ENCODE peak calls at places on chromosome 6, in five cellular contexts. One of them, this sample, is unnamed.

GRCh38 chr6:6686748-6687601 is 98.5 kb downstream of the LY86 start:
- DNase-seq in gastrocnemius medialis: peak; percentile 91
- DNase-seq in uterus: peak; percentile 83
- DNase-seq in heart left ventricle: peak; percentile 96
- DNase-seq in adrenal gland: peak; percentile 98
- DNase-seq in this sample: peak; percentile 89

GRCh38 chr6:81752969-81753708 is 658 bp upstream of the TENT5A start:
- DNase-seq in uterus: peak; percentile 88
- DNase-seq in heart left ventricle: peak; percentile 98
- DNase-seq in gastrocnemius medialis: peak; percentile 87
- DNase-seq in adrenal gland: peak; percentile 97
- DNase-seq in this sample: peak; percentile 94

GRCh38 chr6:12585497-12585958 is 131.0 kb upstream of the PHACTR1 start:
- DNase-seq in adrenal gland: peak; percentile 69
- DNase-seq in heart left ventricle: no peak
- DNase-seq in uterus: peak; percentile 22
- DNase-seq in gastrocnemius medialis: no peak
- DNase-seq in this sample: no peak

GRCh38 chr6:36075656-36076055 is 48.0 kb downstream of the MAPK14 start:
- DNase-seq in adrenal gland: no peak
- DNase-seq in uterus: no peak
- DNase-seq in heart left ventricle: no peak
- DNase-seq in gastrocnemius medialis: no peak
- DNase-seq in this sample: no peak

GRCh38 chr6:150697515-150697914 is 97.8 kb downstream of the PLEKHG1 start:
- DNase-seq in uterus: no peak
- DNase-seq in gastrocnemius medialis: peak; percentile 42
- DNase-seq in heart left ventricle: no peak
- DNase-seq in adrenal gland: no peak
- DNase-seq in this sample: no peak

GRCh38 chr6:16154904-16155303 is 26.0 kb downstream of the MYLIP start:
- DNase-seq in adrenal gland: peak; percentile 73
- DNase-seq in gastrocnemius medialis: peak; percentile 78
- DNase-seq in uterus: no peak
- DNase-seq in heart left ventricle: peak; percentile 65
- DNase-seq in this sample: no peak

GRCh38 chr6:7124631-7125030 is 16.9 kb downstream of the RREB1 start:
- DNase-seq in heart left ventricle: no peak
- DNase-seq in gastrocnemius medialis: no peak
- DNase-seq in adrenal gland: no peak
- DNase-seq in uterus: no peak
- DNase-seq in this sample: no peak

GRCh38 chr6:133456934-133457333 is 215.8 kb downstream of the EYA4 start:
- DNase-seq in gastrocnemius medialis: no peak
- DNase-seq in heart left ventricle: no peak
- DNase-seq in uterus: no peak
- DNase-seq in adrenal gland: no peak
- DNase-seq in this sample: no peak

GRCh38 chr6:14932485-14933178 is 313.2 kb upstream of the JARID2 start:
- DNase-seq in heart left ventricle: no peak
- DNase-seq in gastrocnemius medialis: no peak
- DNase-seq in uterus: no peak
- DNase-seq in adrenal gland: no peak
- DNase-seq in this sample: no peak

GRCh38 chr6:50021894-50022293 is at the start of gene DEFB110:
- DNase-seq in heart left ventricle: no peak
- DNase-seq in adrenal gland: no peak
- DNase-seq in gastrocnemius medialis: no peak
- DNase-seq in uterus: no peak
- DNase-seq in this sample: no peak

GRCh38 chr6:5328800-5329199 is 67.5 kb downstream of the FARS2 start:
- DNase-seq in gastrocnemius medialis: no peak
- DNase-seq in heart left ventricle: no peak
- DNase-seq in adrenal gland: no peak
- DNase-seq in uterus: no peak
- DNase-seq in this sample: no peak

GRCh38 chr6:105644073-105644489 is 241.2 kb upstream of the PREP start:
- DNase-seq in gastrocnemius medialis: no peak
- DNase-seq in adrenal gland: no peak
- DNase-seq in uterus: no peak
- DNase-seq in heart left ventricle: no peak
- DNase-seq in this sample: no peak

GRCh38 chr6:72968704-72969103 is 256.6 kb downstream of the KHDC1L start:
- DNase-seq in uterus: no peak
- DNase-seq in heart left ventricle: no peak
- DNase-seq in gastrocnemius medialis: no peak
- DNase-seq in adrenal gland: no peak
- DNase-seq in this sample: no peak

GRCh38 chr6:111150577-111150976 is 63.3 kb downstream of the SLC16A10 start:
- DNase-seq in adrenal gland: no peak
- DNase-seq in heart left ventricle: no peak
- DNase-seq in uterus: no peak
- DNase-seq in gastrocnemius medialis: no peak
- DNase-seq in this sample: no peak

GRCh38 chr6:11494786-11495564 is 42.6 kb upstream of the TMEM170B start:
- DNase-seq in gastrocnemius medialis: no peak
- DNase-seq in adrenal gland: no peak
- DNase-seq in heart left ventricle: no peak
- DNase-seq in uterus: no peak
- DNase-seq in this sample: peak; percentile 10

GRCh38 chr6:43851204-43851855 is 81.3 kb downstream of the VEGFA start:
- DNase-seq in gastrocnemius medialis: no peak
- DNase-seq in heart left ventricle: no peak
- DNase-seq in uterus: no peak
- DNase-seq in adrenal gland: no peak
- DNase-seq in this sample: no peak

GRCh38 chr6:31546962-31547726 is at the start of gene NFKBIL1:
- DNase-seq in uterus: peak; percentile 97
- DNase-seq in gastrocnemius medialis: peak; percentile 96
- DNase-seq in adrenal gland: peak; percentile 98
- DNase-seq in heart left ventricle: peak; percentile 94
- DNase-seq in this sample: peak; percentile 96
- H3K4me1 ChIP-seq in uterus: peaks cover 3% of the 10 kb centered on the region
- H3K4me1 ChIP-seq in gastrocnemius medialis: peaks cover 20% of the 10 kb centered on the region
- H3K4me1 ChIP-seq in adrenal gland: peaks cover 33% of the 10 kb centered on the region
- H3K4me1 ChIP-seq in heart left ventricle: peaks cover 9% of the 10 kb centered on the region
- H3K4me1 ChIP-seq in this sample: peaks cover 17% of the 10 kb centered on the region

DNA sequence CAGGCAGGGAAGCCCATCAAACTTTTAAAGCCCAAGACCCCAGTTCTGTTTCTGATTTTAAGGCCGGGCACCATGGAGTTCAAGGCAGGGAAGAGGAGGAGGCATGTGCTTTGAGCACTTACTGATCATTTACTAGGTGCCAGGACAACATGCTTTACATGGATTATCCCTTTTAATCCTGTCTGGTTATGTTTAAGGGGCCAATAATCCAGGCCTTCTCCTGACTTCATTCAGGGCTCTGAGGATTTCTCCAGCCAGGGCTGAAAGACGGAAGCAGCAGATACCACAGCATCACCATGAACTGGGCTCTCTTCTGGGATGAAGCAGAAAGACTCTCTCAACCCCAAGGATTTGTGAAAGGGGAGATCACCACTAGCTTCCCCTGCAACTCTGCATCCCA is 4.1 kb downstream of the CCND3 start:
- DNase-seq in uterus: no peak
- DNase-seq in heart left ventricle: no peak
- DNase-seq in gastrocnemius medialis: no peak
- DNase-seq in adrenal gland: no peak
- DNase-seq in this sample: no peak
- H3K27ac ChIP-seq in uterus: no peak overlapping the region
- H3K27ac ChIP-seq in heart left ventricle: peak overlapping the region; percentile 85
- H3K27ac ChIP-seq in gastrocnemius medialis: no peak overlapping the region
- H3K27ac ChIP-seq in adrenal gland: no peak overlapping the region
- H3K27ac ChIP-seq in this sample: no peak overlapping the region

DNA sequence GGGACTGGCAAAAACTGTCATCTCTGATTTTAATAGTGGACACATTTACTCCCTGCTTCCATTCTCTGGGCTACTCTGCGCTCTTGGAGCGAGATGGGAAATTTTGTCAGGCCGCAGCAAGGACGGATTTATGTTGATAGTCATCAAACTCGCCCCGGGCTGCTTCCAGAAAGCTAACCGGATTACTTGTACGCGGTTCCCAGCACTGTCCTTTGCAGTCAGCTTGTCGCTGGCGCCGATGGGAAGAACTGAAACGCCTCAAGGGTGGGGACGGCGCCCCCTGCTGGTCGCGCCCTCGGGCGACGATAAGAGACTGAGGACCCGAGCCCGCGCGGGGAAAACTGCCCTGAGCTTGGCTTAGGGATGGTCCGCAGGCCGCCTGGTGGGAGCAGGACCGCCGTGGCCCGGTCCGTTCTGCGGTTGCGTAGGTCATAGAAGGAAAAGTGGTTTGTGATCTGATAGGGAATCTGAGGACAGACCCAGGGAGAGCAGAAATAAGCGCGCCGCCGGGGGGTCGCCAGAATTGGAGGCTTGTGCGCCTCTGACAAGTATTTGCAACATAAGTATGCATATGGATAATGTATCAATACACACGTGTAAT is 984 bp upstream of the ABT1 start:
- DNase-seq in heart left ventricle: peak; percentile 95
- DNase-seq in uterus: peak; percentile 94
- DNase-seq in adrenal gland: peak; percentile 97
- DNase-seq in gastrocnemius medialis: peak; percentile 89
- DNase-seq in this sample: peak; percentile 92
- TF ChIP-seq POLR2A in heart left ventricle: no peak
- TF ChIP-seq POLR2A in uterus: peak; percentile 22
- TF ChIP-seq POLR2A in adrenal gland: no peak
- TF ChIP-seq POLR2A in gastrocnemius medialis: no peak
- TF ChIP-seq POLR2A in this sample: peak; percentile 32

GRCh38 chr6:3748208-3748701 is 3.3 kb downstream of the PXDC1 start:
- DNase-seq in uterus: peak; percentile 55
- DNase-seq in adrenal gland: peak; percentile 90
- DNase-seq in gastrocnemius medialis: peak; percentile 81
- DNase-seq in heart left ventricle: no peak
- DNase-seq in this sample: peak; percentile 58
- H3K4me1 ChIP-seq in uterus: peaks cover 10% of the 10 kb centered on the region
- H3K4me1 ChIP-seq in adrenal gland: peaks cover 40% of the 10 kb centered on the region
- H3K4me1 ChIP-seq in gastrocnemius medialis: peaks cover 66% of the 10 kb centered on the region
- H3K4me1 ChIP-seq in heart left ventricle: peaks cover 42% of the 10 kb centered on the region
- H3K4me1 ChIP-seq in this sample: peaks cover 45% of the 10 kb centered on the region